ENCODE peak calls at places on chromosomes 7 and 10, in four cellular contexts. E is uterus, J is heart left ventricle, I is ovary. C is an unnamed sample.

GRCh38 chr7:102451371-102452054 is 13.2 kb downstream of the ALKBH4 start:
- DNase-seq in E (no peak), I (no peak), J (no peak), C (no peak)

GRCh38 chr7:516606-517456 is 2.8 kb downstream of the PDGFA start:
- DNase-seq in E (peak; percentile 65), J (peak; percentile 72), I (peak; percentile 63), C (peak; percentile 79)

GRCh38 chr10:34821587-34822585 is 6.8 kb upstream of the PARD3 start:
- DNase-seq in I (no peak), J (no peak), E (no peak), C (no peak)

GRCh38 chr7:122316467-122317394 is 12.2 kb upstream of the FEZF1 start:
- DNase-seq in E (no peak), I (no peak), J (no peak), C (peak; percentile 50)

GRCh38 chr7:149377386-149377785 is 83.5 kb downstream of the ZNF777 start:
- DNase-seq in E (no peak), I (no peak), J (no peak), C (no peak)

GRCh38 chr10:13740416-13740815 is 153.7 kb downstream of the PRPF18 start:
- DNase-seq in I (no peak), E (no peak), J (no peak), C (no peak)

GRCh38 chr10:93745411-93746065 is 12.2 kb upstream of the LGI1 start:
- DNase-seq in E (no peak), J (peak; percentile 24), I (no peak), C (no peak)

GRCh38 chr7:30771859-30772429 is 727 bp downstream of the MINDY4 start:
- DNase-seq in E (no peak), J (no peak), I (no peak), C (no peak)

GRCh38 chr10:103572597-103573321 is 79.3 kb downstream of the NEURL1 start:
- DNase-seq in J (no peak), E (no peak), I (no peak), C (no peak)

GRCh38 chr10:104437226-104437625 is 83.6 kb downstream of the CFAP58 start:
- DNase-seq in E (no peak), J (no peak), I (no peak), C (no peak)

GRCh38 chr7:28806841-28807240 is 151.3 kb downstream of the TRIL start:
- DNase-seq in J (no peak), I (no peak), E (no peak), C (no peak)

GRCh38 chr10:32960022-32960421 is 2.0 kb upstream of the ITGB1 start:
- DNase-seq in E (no peak), I (no peak), J (no peak), C (no peak)

GRCh38 chr10:71966046-71967004 is 2.1 kb downstream of the CHST3 start:
- DNase-seq in J (no peak), I (no peak), E (no peak), C (no peak)

GRCh38 chr10:71963351-71963755 is 842 bp upstream of the CHST3 start:
- DNase-seq in E (peak; percentile 74), I (peak; percentile 74), J (peak; percentile 80), C (no peak)

GRCh38 chr10:71963756-71964668 is at the start of gene CHST3:
- DNase-seq in E (peak; percentile 83), J (peak; percentile 91), I (peak; percentile 81), C (peak; percentile 66)

GRCh38 chr10:71964669-71965515 is 697 bp downstream of the CHST3 start:
- DNase-seq in E (peak; percentile 66), J (peak; percentile 80), I (peak; percentile 78), C (peak; percentile 41)

GRCh38 chr10:71965623-71966022 is 1.4 kb downstream of the CHST3 start:
- DNase-seq in I (peak; percentile 43), E (no peak), J (no peak), C (no peak)
- H3K4me1 ChIP-seq in I (peaks cover 32% of the 10 kb centered on the region), E (no peaks in the 10 kb centered on the region), J (peaks cover 67% of the 10 kb centered on the region), C (peaks cover 4% of the 10 kb centered on the region)

DNA sequence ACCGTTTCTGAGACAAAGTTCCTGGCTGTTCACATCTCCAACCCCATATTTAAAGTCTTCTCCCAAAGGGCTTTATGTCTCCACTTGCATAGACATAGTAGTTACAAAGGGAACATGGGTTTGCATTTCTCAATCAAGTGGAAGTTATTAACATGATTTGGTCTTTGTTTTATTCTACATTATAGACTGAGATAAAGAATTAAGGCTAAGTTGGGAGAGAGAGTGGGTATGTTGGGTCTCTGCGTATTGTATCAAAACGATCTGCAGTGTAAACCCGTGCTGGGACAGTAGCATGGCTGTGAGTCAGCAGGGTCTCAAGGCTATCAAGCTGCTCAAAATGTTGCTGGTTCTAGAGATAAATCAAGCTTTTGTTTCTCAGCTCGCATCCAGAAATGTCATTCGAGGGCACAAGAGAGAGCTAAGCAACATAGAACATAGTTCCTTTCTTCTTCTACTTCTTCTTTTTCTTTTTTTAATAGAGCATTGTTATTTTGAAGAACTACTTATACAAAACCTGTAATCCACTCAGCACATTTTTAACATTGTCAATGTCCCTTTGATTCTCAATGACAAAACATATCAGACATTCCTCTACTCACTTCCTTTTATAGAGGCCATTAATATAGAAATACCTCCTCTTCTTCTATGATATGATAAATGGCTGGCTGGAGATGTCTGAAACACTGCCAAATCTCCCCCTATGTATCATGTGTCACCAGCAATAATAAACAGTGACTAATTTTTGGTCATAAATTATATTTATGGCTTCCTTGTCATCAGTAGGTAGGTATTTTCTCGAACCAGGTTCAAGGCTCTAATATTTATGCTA is 34.5 kb upstream of the RHOBTB1 start:
- DNase-seq in E (no peak), I (no peak), J (no peak), C (no peak)
- H3K4me1 ChIP-seq in E (no peaks in the 10 kb centered on the region), I (no peaks in the 10 kb centered on the region), J (peaks cover 6% of the 10 kb centered on the region), C (no peaks in the 10 kb centered on the region)

GRCh38 chr10:97331304-97331703 is 3.2 kb downstream of the FRAT2 start:
- DNase-seq in J (no peak), I (no peak), E (no peak), C (no peak)
- H3K4me1 ChIP-seq in J (peaks cover 54% of the 10 kb centered on the region), I (peaks cover 8% of the 10 kb centered on the region), E (peaks cover 14% of the 10 kb centered on the region), C (peaks cover 63% of the 10 kb centered on the region)

GRCh38 chr10:45655219-45655618 is 17.4 kb downstream of the ZFAND4 start:
- DNase-seq in J (no peak), E (no peak), I (no peak), C (no peak)
- H3K4me1 ChIP-seq in J (peaks cover 14% of the 10 kb centered on the region), E (no peaks in the 10 kb centered on the region), I (no peaks in the 10 kb centered on the region), C (no peaks in the 10 kb centered on the region)

DNA sequence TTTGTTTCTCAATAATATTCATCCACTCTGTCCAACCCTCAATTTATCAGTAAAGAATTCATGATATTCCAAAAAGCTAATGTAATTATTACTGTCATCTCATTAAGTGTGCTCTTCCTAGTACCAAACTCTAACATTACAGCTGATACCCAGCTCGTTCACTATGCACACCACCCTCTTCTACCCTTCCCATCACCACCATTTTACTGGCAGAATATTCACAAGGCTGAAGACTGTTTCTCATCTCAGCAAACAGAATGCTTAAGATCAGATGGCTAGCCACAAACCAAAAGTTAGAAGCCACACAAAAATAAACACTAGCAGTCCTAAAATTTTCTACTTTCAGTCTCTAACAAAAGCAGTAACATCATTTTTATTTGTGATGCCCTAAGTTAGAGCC is 121.5 kb downstream of the SRPK2 start:
- DNase-seq in I (no peak), E (no peak), J (no peak), C (no peak)
- H3K4me1 ChIP-seq in I (peaks cover 2% of the 10 kb centered on the region), E (peaks cover 3% of the 10 kb centered on the region), J (peaks cover 30% of the 10 kb centered on the region), C (no peaks in the 10 kb centered on the region)

GRCh38 chr10:12533723-12534122 is 184.4 kb downstream of the CAMK1D start:
- DNase-seq in J (no peak), E (no peak), I (no peak), C (no peak)

GRCh38 chr10:12531305-12531738 is 182.0 kb downstream of the CAMK1D start:
- DNase-seq in J (peak; percentile 59), E (peak; percentile 59), I (peak; percentile 62), C (peak; percentile 17)

GRCh38 chr10:12535656-12536055 is 186.3 kb downstream of the CAMK1D start:
- DNase-seq in E (no peak), J (no peak), I (no peak), C (no peak)

GRCh38 chr10:12533151-12533550 is 183.8 kb downstream of the CAMK1D start:
- DNase-seq in E (no peak), J (no peak), I (no peak), C (no peak)

DNA sequence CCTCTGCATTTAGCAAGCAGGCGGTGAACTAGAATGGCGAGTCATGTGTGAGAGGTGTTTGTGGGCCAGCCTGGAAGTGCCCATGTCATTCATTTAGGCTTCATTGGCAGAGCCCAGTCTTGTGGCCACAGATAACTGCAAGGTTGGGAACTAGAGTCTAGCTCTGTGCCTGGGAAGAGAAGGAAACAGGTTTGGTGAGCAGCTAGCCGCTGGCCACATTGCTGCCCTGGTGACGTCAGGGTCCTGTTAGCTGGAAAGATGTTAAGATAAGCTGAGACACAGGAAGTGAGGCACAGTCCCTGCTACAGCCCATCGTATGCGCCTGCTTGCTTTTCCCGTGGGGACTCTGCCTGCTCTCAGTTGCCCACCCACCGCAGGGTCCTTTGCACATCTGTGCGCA is 185.5 kb downstream of the CAMK1D start:
- DNase-seq in I (no peak), J (no peak), E (no peak), C (no peak)
- H3K4me1 ChIP-seq in I (peaks cover 14% of the 10 kb centered on the region), J (peaks cover 3% of the 10 kb centered on the region), E (peaks cover 7% of the 10 kb centered on the region), C (no peaks in the 10 kb centered on the region)

GRCh38 chr7:134021861-134022260 is 105.3 kb upstream of the LRGUK start:
- DNase-seq in E (no peak), J (no peak), I (no peak), C (no peak)
- H3K4me1 ChIP-seq in E (no peaks in the 10 kb centered on the region), J (peaks cover 4% of the 10 kb centered on the region), I (no peaks in the 10 kb centered on the region), C (no peaks in the 10 kb centered on the region)

DNA sequence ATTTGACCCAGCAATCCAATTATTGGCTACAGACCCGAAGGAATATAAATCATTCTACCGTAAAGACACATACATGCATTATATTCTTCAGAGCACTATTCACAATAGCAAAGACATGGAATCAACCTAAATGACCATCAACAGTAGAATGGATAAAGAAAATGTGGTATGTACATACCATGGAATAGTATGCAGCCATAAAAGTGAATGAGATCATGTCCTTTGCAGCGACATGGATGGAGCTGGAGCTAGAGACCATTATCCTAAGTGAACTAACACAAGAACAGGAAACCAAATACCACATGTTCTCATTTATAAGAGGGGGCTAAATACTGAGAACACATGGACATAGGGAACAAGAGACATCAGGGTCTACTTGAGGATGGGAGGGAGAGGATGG is 44.0 kb downstream of the LMBR1 start:
- DNase-seq in E (no peak), I (no peak), J (no peak), C (no peak)
- H3K4me1 ChIP-seq in E (no peaks in the 10 kb centered on the region), I (no peaks in the 10 kb centered on the region), J (no peaks in the 10 kb centered on the region), C (no peaks in the 10 kb centered on the region)

C was measured in mucosa of descending colon.